ENCODE peak calls at places on chromosomes 12 and 14, in seven cellular contexts. Y is CD8-positive, alpha-beta T cell; H is CD4-positive, alpha-beta T cell; B is WERI-Rb-1; L is cardiac muscle cell; O is MM.1S; X is GM23248. F is an unnamed sample.
A peak's percentile ranks its signal among the peaks of the same experiment; 100 is the strongest.

GRCh38 chr12:89235189-89235993 is 116.9 kb downstream of the DUSP6 start:
- DNase-seq in Y (no peak), H (no peak), B (no peak), L (no peak), O (no peak), X (no peak), F (no peak)

GRCh38 chr12:127559349-127560040 is 707.5 kb upstream of the TMEM132C start:
- DNase-seq in Y (no peak), H (no peak), B (peak; percentile 17), L (peak; percentile 8), O (peak; percentile 94), X (peak; percentile 97), F (no peak)

GRCh38 chr12:112755507-112755906 is 36.0 kb upstream of the RPH3A start:
- DNase-seq in Y (no peak), H (no peak), B (no peak), L (no peak), O (no peak), X (no peak), F (no peak)

GRCh38 chr12:89756638-89757321 is 48.1 kb upstream of the ATP2B1 start:
- DNase-seq in Y (no peak), H (no peak), B (no peak), L (no peak), O (peak; percentile 72), X (peak; percentile 100), F (no peak)

GRCh38 chr14:52339262-52339661 is 25.1 kb downstream of the PTGER2 start:
- DNase-seq in Y (no peak), H (no peak), B (no peak), L (no peak), O (no peak), X (no peak), F (no peak)

GRCh38 chr12:17928708-17929366 is 161.2 kb downstream of the RERGL start:
- DNase-seq in Y (no peak), H (no peak), B (no peak), L (no peak), O (no peak), X (peak; percentile 69), F (no peak)

GRCh38 chr12:118370601-118371000 is 2.1 kb downstream of the TAOK3 start:
- DNase-seq in Y (no peak), H (no peak), B (no peak), L (no peak), O (no peak), X (no peak), F (no peak)

GRCh38 chr12:29692237-29692636 is 91.5 kb downstream of the TMTC1 start:
- DNase-seq in Y (no peak), H (no peak), B (no peak), L (no peak), O (no peak), X (no peak), F (no peak)

GRCh38 chr14:65745396-65746190 is 333.1 kb downstream of the FUT8 start:
- DNase-seq in Y (no peak), H (no peak), B (peak; percentile 78), L (no peak), O (no peak), X (no peak), F (no peak)

GRCh38 chr14:69663322-69663686 is 51.9 kb downstream of the SUSD6 start:
- DNase-seq in Y (no peak), H (no peak), B (no peak), L (no peak), O (no peak), X (peak; percentile 44), F (no peak)

GRCh38 chr14:78170203-78170602 is at the start of gene NRXN3:
- DNase-seq in Y (no peak), H (no peak), B (peak; percentile 51), L (peak; percentile 66), O (no peak), X (no peak), F (peak; percentile 60)

GRCh38 chr12:93015970-93016751 is 87.1 kb upstream of the EEA1 start:
- DNase-seq in Y (no peak), H (no peak), B (no peak), L (no peak), O (no peak), X (no peak), F (no peak)

GRCh38 chr12:95605087-95605486 is 53.8 kb upstream of the USP44 start:
- DNase-seq in Y (no peak), H (no peak), B (no peak), L (no peak), O (no peak), X (peak; percentile 40), F (no peak)

GRCh38 chr12:46661161-46661845 is 164.5 kb downstream of the SLC38A4 start:
- DNase-seq in Y (no peak), H (no peak), B (peak; percentile 17), L (peak; percentile 78), O (peak; percentile 82), X (peak; percentile 87), F (no peak)

GRCh38 chr12:49950310-49951251 is at the start of gene AQP2:
- DNase-seq in Y (no peak), H (no peak), B (no peak), L (no peak), O (no peak), X (no peak), F (no peak)

GRCh38 chr14:88551936-88552565 is 2.8 kb downstream of the PTPN21 start:
- DNase-seq in Y (no peak), H (no peak), B (no peak), L (no peak), O (no peak), X (peak; percentile 60), F (no peak)

GRCh38 chr12:111780615-111781014 is 13.9 kb downstream of the ALDH2 start:
- DNase-seq in Y (no peak), H (no peak), B (no peak), L (no peak), O (no peak), X (no peak), F (no peak)

GRCh38 chr12:25585021-25585523 is 32.0 kb upstream of the LMNTD1 start:
- DNase-seq in Y (no peak), H (no peak), B (no peak), L (no peak), O (no peak), X (peak; percentile 83), F (no peak)

GRCh38 chr12:32116897-32117296 is 10.2 kb downstream of the BICD1 start:
- DNase-seq in Y (no peak), H (no peak), B (no peak), L (no peak), O (no peak), X (peak; percentile 47), F (no peak)
- H3K27ac ChIP-seq in Y (no peak overlapping the region), H (no peak overlapping the region), B (no peak overlapping the region), L (no peak overlapping the region), O (no peak overlapping the region), X (peak overlapping the region; percentile 76), F (no peak overlapping the region)

DNA sequence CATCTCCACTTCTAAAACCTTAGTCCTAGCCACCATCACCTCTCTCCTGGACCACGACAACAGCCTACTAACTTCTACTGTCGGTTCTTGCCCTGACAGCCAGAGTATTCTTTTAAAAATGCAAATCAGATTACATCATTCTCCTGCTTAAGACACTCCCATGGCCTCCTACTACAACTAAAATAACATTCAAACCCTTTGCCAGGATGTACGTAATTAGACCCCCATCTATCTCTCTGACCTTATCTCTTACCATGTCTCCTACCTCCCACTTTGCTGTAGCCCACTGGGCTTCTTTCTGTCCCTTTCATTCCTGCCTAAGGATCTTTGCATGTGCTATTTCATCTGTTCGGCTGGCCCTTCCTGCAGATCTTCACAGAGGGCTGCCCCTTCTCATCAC is 27.6 kb downstream of the TRIM9 start:
- DNase-seq in Y (no peak), H (no peak), B (no peak), L (no peak), O (no peak), X (no peak), F (no peak)
- H3K27ac ChIP-seq in Y (no peak overlapping the region), H (no peak overlapping the region), B (no peak overlapping the region), L (no peak overlapping the region), O (no peak overlapping the region), X (no peak overlapping the region), F (peak overlapping the region; percentile 19)

DNA sequence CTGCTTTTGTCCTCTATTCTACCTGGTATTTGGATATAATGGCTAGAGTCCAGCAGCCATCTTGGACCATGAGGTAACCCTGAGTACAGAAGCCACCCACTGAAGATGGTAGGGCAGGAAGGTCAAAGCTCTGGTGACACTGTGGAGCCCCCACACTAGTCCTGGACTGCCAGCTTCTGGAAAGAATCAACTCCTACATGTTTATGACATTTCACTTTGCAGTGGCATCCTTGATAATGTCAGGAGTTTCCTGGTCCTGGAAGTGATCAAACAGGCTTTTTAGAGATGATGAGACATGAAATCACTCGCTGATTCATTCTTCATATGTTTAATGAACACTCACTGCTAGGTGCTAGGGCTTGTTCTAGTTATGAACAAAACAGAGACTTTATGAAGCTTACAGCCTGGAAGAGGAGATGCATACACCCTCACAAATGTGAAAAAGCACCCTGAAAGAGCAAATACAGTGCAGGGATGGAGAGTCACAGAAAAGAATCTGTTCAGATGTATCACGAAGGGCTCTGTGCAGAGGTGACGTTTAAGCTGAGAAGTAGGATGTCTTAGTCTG is 15.8 kb upstream of the HNF1A start:
- DNase-seq in Y (no peak), H (no peak), B (no peak), L (no peak), O (no peak), X (peak; percentile 45), F (no peak)
- H3K27ac ChIP-seq in Y (no peak overlapping the region), H (no peak overlapping the region), B (no peak overlapping the region), L (no peak overlapping the region), O (no peak overlapping the region), X (no peak overlapping the region), F (no peak overlapping the region)

GRCh38 chr12:57754411-57755193 is at the start of gene MARCHF9:
- DNase-seq in Y (peak; percentile 73), H (peak; percentile 68), B (peak; percentile 93), L (peak; percentile 64), O (peak; percentile 89), X (no peak), F (no peak)

GRCh38 chr12:57755194-57755453 is 221 bp downstream of the MARCHF9 start:
- DNase-seq in Y (no peak), H (no peak), B (no peak), L (no peak), O (no peak), X (no peak), F (no peak)

GRCh38 chr12:57755454-57756372 is 810 bp downstream of the MARCHF9 start:
- DNase-seq in Y (no peak), H (no peak), B (no peak), L (peak; percentile 60), O (peak; percentile 38), X (peak; percentile 36), F (no peak)

GRCh38 chr12:57752668-57753000 is 524 bp upstream of the CDK4 start:
- DNase-seq in Y (no peak), H (no peak), B (no peak), L (no peak), O (no peak), X (no peak), F (no peak)

DNA sequence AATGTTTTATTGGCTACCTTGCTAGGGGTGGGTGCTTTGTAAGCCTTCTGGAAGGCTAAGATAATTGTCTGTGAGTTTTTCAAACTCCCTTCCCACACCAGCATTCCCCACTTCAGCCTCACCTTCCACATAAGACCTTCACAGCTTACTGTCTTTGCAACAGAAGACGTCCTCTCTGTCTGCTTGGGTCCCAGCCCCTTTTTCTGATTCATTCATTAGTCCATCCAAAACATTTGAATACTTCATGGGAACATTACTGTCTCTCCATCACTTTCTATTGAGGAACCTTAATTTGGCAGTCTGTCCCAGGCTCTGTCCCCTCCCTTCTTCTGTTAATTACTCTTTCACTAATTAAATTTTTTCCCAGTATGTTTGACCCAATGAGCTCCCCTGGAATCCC is 965 bp upstream of the MARCHF9 start:
- DNase-seq in Y (no peak), H (no peak), B (no peak), L (no peak), O (no peak), X (no peak), F (no peak)
- H3K27ac ChIP-seq in Y (peak overlapping the region; percentile 84), H (peak overlapping the region; percentile 75), B (peak overlapping the region; percentile 50), L (no peak overlapping the region), O (no peak overlapping the region), X (no peak overlapping the region), F (no peak overlapping the region)

F was measured in caudate nucleus.